ENCODE peak calls at places on chromosomes 12 and 14, in five cellular contexts. R is left lung, E is lower leg skin, U is PC-9, S is A549. C is an unnamed sample.

GRCh38 chr14:39219075-39219499 is 14.6 kb upstream of the MIA2 start:
- DNase-seq in S (peak; percentile 45), E (no peak), U (no peak), R (no peak), C (no peak)

GRCh38 chr14:60815371-60815770 is 80.8 kb downstream of the MNAT1 start:
- DNase-seq in U (no peak), E (no peak), S (no peak), R (no peak), C (no peak)

GRCh38 chr12:45612044-45612794 is 117.3 kb upstream of the ARID2 start:
- DNase-seq in S (no peak), U (no peak), R (no peak), E (no peak), C (no peak)

GRCh38 chr14:92644166-92644565 is 104.3 kb downstream of the LGMN start:
- DNase-seq in E (no peak), U (peak; percentile 66), R (peak; percentile 29), S (no peak), C (no peak)

GRCh38 chr14:100535287-100536131 is 51.7 kb downstream of the BEGAIN start:
- DNase-seq in R (peak; percentile 25), E (peak; percentile 69), U (no peak), S (no peak), C (peak; percentile 45)

GRCh38 chr12:95545731-95546490 is 5.4 kb downstream of the USP44 start:
- DNase-seq in U (no peak), R (no peak), E (no peak), S (no peak), C (no peak)

GRCh38 chr14:99728231-99728920 is 44.3 kb downstream of the CYP46A1 start:
- DNase-seq in U (no peak), R (no peak), E (peak; percentile 62), S (no peak), C (no peak)

GRCh38 chr12:14357496-14357895 is 8.0 kb upstream of the ATF7IP start:
- DNase-seq in U (no peak), S (no peak), E (no peak), R (peak; percentile 42), C (no peak)

GRCh38 chr12:92468358-92469020 is 234.3 kb upstream of the PLEKHG7 start:
- DNase-seq in E (no peak), S (no peak), R (no peak), U (no peak), C (no peak)

GRCh38 chr14:29030121-29030520 is 263.5 kb downstream of the FOXG1 start:
- DNase-seq in R (no peak), S (no peak), E (no peak), U (no peak), C (no peak)

GRCh38 chr14:23486116-23486515 is 16.6 kb downstream of the NGDN start:
- DNase-seq in E (no peak), U (no peak), R (no peak), S (no peak), C (no peak)

GRCh38 chr12:131903270-131904255 is 9.1 kb downstream of the ULK1 start:
- DNase-seq in E (no peak), S (no peak), U (no peak), R (no peak), C (no peak)

GRCh38 chr12:4269279-4269991 is 4.1 kb upstream of the CCND2 start:
- DNase-seq in R (peak; percentile 90), S (no peak), U (no peak), E (peak; percentile 95), C (peak; percentile 87)

GRCh38 chr14:81256289-81256960 is 35.7 kb upstream of the GTF2A1 start:
- DNase-seq in S (no peak), E (no peak), R (no peak), U (no peak), C (no peak)

GRCh38 chr14:78863143-78863542 is 693.0 kb downstream of the NRXN3 start:
- DNase-seq in S (peak; percentile 12), R (no peak), U (peak; percentile 58), E (no peak), C (no peak)

GRCh38 chr14:36522347-36522971 is 2.4 kb upstream of the NKX2-1 start:
- DNase-seq in R (no peak), E (no peak), S (no peak), U (no peak), C (no peak)

GRCh38 chr12:113116875-113117274 is 18.7 kb downstream of the RASAL1 start:
- DNase-seq in E (no peak), U (no peak), R (no peak), S (no peak), C (no peak)

GRCh38 chr14:39160494-39160893 is 9.6 kb downstream of the TRAPPC6B start:
- DNase-seq in S (no peak), E (no peak), R (no peak), U (no peak), C (no peak)

GRCh38 chr14:56490379-56490778 is 89.2 kb upstream of the TMEM260 start:
- DNase-seq in S (peak; percentile 40), E (no peak), R (no peak), U (no peak), C (no peak)

GRCh38 chr12:54368709-54369596 is 4.7 kb upstream of the GPR84 start:
- DNase-seq in U (peak; percentile 84), S (peak; percentile 87), R (peak; percentile 92), E (peak; percentile 99), C (peak; percentile 79)

GRCh38 chr14:68598621-68599447 is 194.0 kb downstream of the ZFP36L1 start:
- DNase-seq in R (peak; percentile 86), E (peak; percentile 93), U (peak; percentile 51), S (peak; percentile 95), C (no peak)

GRCh38 chr12:118436986-118437385 is 60.6 kb downstream of the SUDS3 start:
- DNase-seq in U (no peak), R (no peak), E (no peak), S (no peak), C (no peak)

GRCh38 chr14:76754586-76754985 is 6.7 kb upstream of the VASH1 start:
- DNase-seq in U (no peak), R (no peak), S (no peak), E (no peak), C (no peak)

GRCh38 chr12:862303-862911 is 87.1 kb downstream of the RAD52 start:
- DNase-seq in S (no peak), U (no peak), E (no peak), R (no peak), C (no peak)

GRCh38 chr14:36515105-36515593 is 4.9 kb downstream of the NKX2-1 start:
- DNase-seq in R (no peak), U (no peak), S (no peak), E (no peak), C (no peak)

GRCh38 chr12:65825573-65826512 is 1.6 kb downstream of the HMGA2 start:
- DNase-seq in S (peak; percentile 43), E (peak; percentile 86), R (peak; percentile 32), U (peak; percentile 43), C (no peak)

GRCh38 chr12:130394906-130395305 is 57.2 kb downstream of the PIWIL1 start:
- DNase-seq in R (no peak), E (no peak), S (no peak), U (no peak), C (no peak)

GRCh38 chr14:83894519-83894918 is 1635.4 kb upstream of the FLRT2 start:
- DNase-seq in S (no peak), E (no peak), R (no peak), U (no peak), C (no peak)

GRCh38 chr12:76029982-76030377 is 1.6 kb downstream of the PHLDA1 start:
- DNase-seq in R (no peak), E (no peak), S (peak; percentile 78), U (no peak), C (no peak)

GRCh38 chr12:109875572-109876131 is 4.7 kb downstream of the GLTP start:
- DNase-seq in U (peak; percentile 86), S (no peak), E (no peak), R (no peak), C (no peak)

GRCh38 chr12:50825372-50825838 is 17.3 kb upstream of the TMPRSS12 start:
- DNase-seq in U (no peak), R (no peak), S (peak; percentile 72), E (no peak), C (no peak)

GRCh38 chr14:95211721-95212504 is 54.6 kb upstream of the DICER1 start:
- DNase-seq in U (no peak), E (peak; percentile 81), S (no peak), R (no peak), C (no peak)

GRCh38 chr12:122080149-122081107 is 1.9 kb downstream of the MLXIP start:
- DNase-seq in E (peak; percentile 92), R (peak; percentile 82), U (peak; percentile 78), S (peak; percentile 40), C (no peak)

GRCh38 chr12:123471374-123472068 is 13.6 kb downstream of the SNRNP35 start:
- DNase-seq in U (no peak), R (no peak), S (peak; percentile 52), E (no peak), C (no peak)

GRCh38 chr14:37150414-37150813 is 22.0 kb downstream of the SLC25A21 start:
- DNase-seq in U (no peak), E (no peak), R (no peak), S (peak; percentile 50), C (no peak)

GRCh38 chr12:19941096-19941495 is 427.2 kb upstream of the PDE3A start:
- DNase-seq in R (no peak), U (no peak), E (no peak), S (no peak), C (no peak)

GRCh38 chr12:45674181-45674580 is 55.3 kb upstream of the ARID2 start:
- DNase-seq in E (no peak), S (no peak), U (no peak), R (no peak), C (no peak)

DNA sequence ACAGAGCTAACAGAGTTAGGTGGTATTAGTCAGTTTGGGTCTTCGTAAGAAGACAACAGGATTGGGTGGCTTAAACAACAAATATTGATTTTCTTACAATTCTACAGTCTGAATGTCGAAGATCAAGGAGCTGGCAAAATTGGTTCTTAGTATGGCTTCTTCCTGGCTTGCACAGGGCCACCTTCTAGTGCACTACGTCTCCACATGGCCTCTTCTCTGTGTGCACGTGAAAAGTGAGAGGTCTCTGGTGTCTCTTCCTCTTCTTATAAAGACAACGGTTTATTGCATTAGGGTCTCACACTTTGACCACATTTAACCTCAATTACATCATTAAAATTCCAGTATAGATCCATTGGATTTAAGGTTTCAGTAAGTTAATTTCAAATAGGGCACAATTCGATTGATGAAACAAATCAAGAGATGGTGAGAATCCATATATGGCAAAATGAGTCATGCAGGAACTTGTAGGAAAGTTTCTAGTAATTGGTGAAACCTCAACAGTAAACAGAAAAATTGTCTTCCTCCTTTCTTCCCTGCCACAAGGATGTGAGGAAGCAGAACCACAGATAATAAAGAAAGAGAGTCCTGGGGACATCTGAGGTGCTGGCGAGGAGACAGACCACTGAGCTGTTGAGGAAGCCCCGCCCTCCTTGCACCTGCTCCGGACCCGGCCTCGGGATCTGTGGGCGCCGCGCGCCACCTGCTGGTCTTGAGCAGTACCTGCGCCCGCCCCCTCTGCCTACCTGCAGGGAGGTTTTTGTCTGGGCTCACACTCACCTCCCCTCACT is 846.7 kb downstream of the TMEM121 start:
- DNase-seq in E (peak; percentile 85), S (peak; percentile 51), U (peak; percentile 43), R (peak; percentile 49), C (peak; percentile 64)
- H3K4me3 ChIP-seq in E (no peak overlapping the region), S (no peak overlapping the region), U (no peak overlapping the region), R (no peak overlapping the region), C (peak overlapping the region; percentile 14)

GRCh38 chr14:96501746-96502620 is at the start of gene PAPOLA:
- DNase-seq in U (peak; percentile 69), R (peak; percentile 96), E (peak; percentile 98), S (peak; percentile 97), C (peak; percentile 94)
- TF ChIP-seq CTCF in U (no peak), R (peak; percentile 19), E (no peak), S (no peak), C (no peak)

GRCh38 chr12:60337865-60338549 is 742.2 kb downstream of the SLC16A7 start:
- DNase-seq in U (no peak), S (no peak), E (no peak), R (no peak), C (no peak)
- H3K4me3 ChIP-seq in U (no peak overlapping the region), S (no peak overlapping the region), E (no peak overlapping the region), R (no peak overlapping the region), C (no peak overlapping the region)

GRCh38 chr12:41936333-41936732 is 208.3 kb downstream of the GXYLT1 start:
- DNase-seq in S (peak; percentile 15), U (no peak), E (no peak), R (no peak), C (no peak)
- TF ChIP-seq CTCF in S (no peak), U (no peak), E (no peak), R (no peak), C (no peak)